ENCODE peak calls at places on chromosome 5, in ten cellular contexts. J is HEK293T; B is head of caudate nucleus; H is CD4-positive, alpha-beta T cell; A is stimulated activated CD8-positive, alpha-beta memory T cell treated with anti-CD3 and anti-CD28 coated beads, Interleukin-12 subunit alpha, Interleukin-12 subunit beta, amount 100 ng/mL, for 4 hours; Y is cardiac fibroblast; X is upper lobe of right lung; O is iPS-NIHi11; W is HS-27A; C is HCEC 1CT. L is an unnamed sample.

GRCh38 chr5:135398855-135399837 is at the start of gene MACROH2A1:
- DNase-seq in J (peak), B (peak), H (peak), A (peak), Y (peak), X (peak), O (peak), W (no peak), C (peak), L (peak)

GRCh38 chr5:44935262-44935661 is 126.5 kb downstream of the MRPS30 start:
- DNase-seq in J (no peak), B (no peak), H (no peak), A (no peak), Y (no peak), X (no peak), O (peak), W (no peak), C (no peak), L (no peak)

GRCh38 chr5:179457612-179458011 is 92.7 kb upstream of the RUFY1 start:
- DNase-seq in J (no peak), B (no peak), H (no peak), A (no peak), Y (no peak), X (peak), O (no peak), W (no peak), C (no peak), L (no peak)

GRCh38 chr5:111976705-111977104 is 219.7 kb upstream of the NREP start:
- DNase-seq in J (no peak), B (no peak), H (no peak), A (no peak), Y (no peak), X (no peak), O (no peak), W (no peak), C (no peak), L (peak)

GRCh38 chr5:125302577-125302976 is 556.1 kb upstream of the ZNF608 start:
- DNase-seq in J (no peak), B (no peak), H (no peak), A (no peak), Y (no peak), X (no peak), O (no peak), W (no peak), C (no peak), L (no peak)

GRCh38 chr5:38724301-38725030 is 121.3 kb upstream of the OSMR start:
- DNase-seq in J (no peak), B (no peak), H (no peak), A (no peak), Y (no peak), X (no peak), O (no peak), W (no peak), C (peak), L (peak)

GRCh38 chr5:124583469-124584350 is 162.7 kb downstream of the ZNF608 start:
- DNase-seq in J (no peak), B (no peak), H (no peak), A (no peak), Y (peak), X (no peak), O (no peak), W (peak), C (peak), L (peak)

GRCh38 chr5:135395451-135395850 is 3.6 kb downstream of the MACROH2A1 start:
- DNase-seq in J (no peak), B (no peak), H (no peak), A (no peak), Y (no peak), X (no peak), O (no peak), W (no peak), C (no peak), L (no peak)

GRCh38 chr5:91651704-91652103 is 268.6 kb upstream of the ARRDC3 start:
- DNase-seq in J (no peak), B (no peak), H (no peak), A (no peak), Y (no peak), X (no peak), O (peak), W (no peak), C (no peak), L (no peak)

GRCh38 chr5:132483101-132483500 is 7.5 kb downstream of the IRF1 start:
- DNase-seq in J (no peak), B (no peak), H (no peak), A (no peak), Y (no peak), X (peak), O (no peak), W (no peak), C (no peak), L (no peak)

GRCh38 chr5:84885479-84886258 is 501.0 kb upstream of the EDIL3 start:
- DNase-seq in J (no peak), B (no peak), H (no peak), A (no peak), Y (peak), X (no peak), O (no peak), W (no peak), C (no peak), L (peak)

GRCh38 chr5:1910081-1910760 is 27.5 kb upstream of the IRX4 start:
- DNase-seq in J (no peak), B (no peak), H (no peak), A (no peak), Y (no peak), X (no peak), O (no peak), W (no peak), C (no peak), L (no peak)

GRCh38 chr5:181222630-181223040 is 446 bp upstream of the TRIM41 start:
- DNase-seq in J (peak), B (no peak), H (no peak), A (no peak), Y (no peak), X (no peak), O (no peak), W (no peak), C (peak), L (no peak)

GRCh38 chr5:149605998-149606721 is 24.9 kb downstream of the ARHGEF37 start:
- DNase-seq in J (no peak), B (no peak), H (no peak), A (no peak), Y (peak), X (no peak), O (no peak), W (peak), C (peak), L (peak)

GRCh38 chr5:176564002-176564401 is 14.9 kb downstream of the CDHR2 start:
- DNase-seq in J (no peak), B (no peak), H (no peak), A (no peak), Y (no peak), X (no peak), O (no peak), W (no peak), C (no peak), L (no peak)

GRCh38 chr5:151637676-151638075 is 46.5 kb upstream of the FAT2 start:
- DNase-seq in J (no peak), B (no peak), H (no peak), A (no peak), Y (no peak), X (no peak), O (no peak), W (no peak), C (no peak), L (no peak)

GRCh38 chr5:155575861-155576260 is 562.3 kb downstream of the KIF4B start:
- DNase-seq in J (no peak), B (no peak), H (no peak), A (no peak), Y (no peak), X (no peak), O (no peak), W (no peak), C (no peak), L (no peak)

L was measured in fibroblast of the aortic adventitia.